ENCODE peak calls at places on chromosomes 2 and 18, in eight cellular contexts. D is K562; T is left lung; X is activated naive CD8-positive, alpha-beta T cell treated with anti-CD3 and anti-CD28 coated beads, Interleukin-2, amount 10 ng/mL, durations not matched to agents 7 days and 5 days; I is stimulated activated naive CD8-positive, alpha-beta T cell treated with anti-CD3 and anti-CD28 coated beads, Interleukin-15, amount 100 ng/mL, for 72 hours; C is naive thymus-derived CD8-positive, alpha-beta T cell; K is central memory CD8-positive, alpha-beta T cell; L is CD8-positive, alpha-beta T cell. R is an unnamed sample.

GRCh38 chr2:167708998-167709397 is 538.4 kb downstream of the STK39 start:
- ATAC-seq in D (no peak), T (no peak), X (no peak), I (no peak), C (no peak), K (no peak), L (no peak), R (no peak)

GRCh38 chr2:197212344-197213262 is 98.0 kb downstream of the ANKRD44 start:
- ATAC-seq in D (no peak), T (no peak), X (peak), I (no peak), C (peak), K (peak), L (peak), R (no peak)

GRCh38 chr2:182240862-182241371 is 185.9 kb downstream of the PDE1A start:
- ATAC-seq in D (peak), T (peak), X (no peak), I (peak), C (no peak), K (no peak), L (no peak), R (peak)

GRCh38 chr2:15425707-15426106 is 135.4 kb downstream of the NBAS start:
- ATAC-seq in D (no peak), T (no peak), X (no peak), I (no peak), C (no peak), K (no peak), L (no peak), R (no peak)

GRCh38 chr2:159592446-159592845 is 23.9 kb downstream of the BAZ2B start:
- ATAC-seq in D (peak), T (no peak), X (no peak), I (no peak), C (no peak), K (no peak), L (no peak), R (no peak)

GRCh38 chr2:205555816-205556215 is 126.5 kb upstream of the NRP2 start:
- ATAC-seq in D (no peak), T (no peak), X (no peak), I (no peak), C (no peak), K (no peak), L (no peak), R (no peak)

GRCh38 chr2:33322099-33322498 is 154.3 kb upstream of the RASGRP3 start:
- ATAC-seq in D (no peak), T (peak), X (no peak), I (no peak), C (no peak), K (no peak), L (no peak), R (peak)

GRCh38 chr2:43221660-43222471 is 4.5 kb downstream of the ZFP36L2 start:
- ATAC-seq in D (peak), T (peak), X (no peak), I (no peak), C (no peak), K (no peak), L (no peak), R (peak)

GRCh38 chr2:217834057-217834620 is 168.7 kb downstream of the TNS1 start:
- ATAC-seq in D (no peak), T (no peak), X (no peak), I (no peak), C (no peak), K (no peak), L (no peak), R (no peak)

GRCh38 chr2:152623076-152623740 is 94.1 kb downstream of the PRPF40A start:
- ATAC-seq in D (no peak), T (no peak), X (no peak), I (no peak), C (no peak), K (no peak), L (no peak), R (no peak)

GRCh38 chr18:13461488-13461887 is 242.9 kb downstream of the LDLRAD4 start:
- ATAC-seq in D (peak), T (no peak), X (no peak), I (no peak), C (no peak), K (no peak), L (no peak), R (no peak)

GRCh38 chr18:10928971-10929373 is 220.4 kb downstream of the PIEZO2 start:
- ATAC-seq in D (no peak), T (no peak), X (no peak), I (no peak), C (no peak), K (no peak), L (no peak), R (no peak)

GRCh38 chr18:77161954-77162353 is 29.4 kb upstream of the MBP start:
- ATAC-seq in D (no peak), T (no peak), X (no peak), I (no peak), C (no peak), K (no peak), L (no peak), R (no peak)

GRCh38 chr2:197710424-197711042 is 5.4 kb downstream of the MARS2 start:
- ATAC-seq in D (no peak), T (no peak), X (no peak), I (peak), C (no peak), K (no peak), L (no peak), R (no peak)